ENCODE peak calls at places on chromosomes 4 and X, in ten cellular contexts. One of them, this sample, is unnamed.

GRCh38 chr4:47469951-47470350 is 6.4 kb upstream of the COMMD8 start:
- DNase-seq in glutamatergic neuron: no peak
- DNase-seq in WERI-Rb-1: no peak
- DNase-seq in coronary artery: no peak
- DNase-seq in bronchial epithelial cell: peak; percentile 18
- DNase-seq in brain microvascular endothelial cell: no peak
- DNase-seq in heart right ventricle: no peak
- DNase-seq in Calu3: no peak
- DNase-seq in fibroblast of mammary gland: no peak
- DNase-seq in endothelial cell: no peak
- DNase-seq in this sample: no peak

GRCh38 chr4:71290074-71290473 is 48.7 kb upstream of the SLC4A4 start:
- DNase-seq in glutamatergic neuron: no peak
- DNase-seq in WERI-Rb-1: no peak
- DNase-seq in coronary artery: no peak
- DNase-seq in bronchial epithelial cell: peak; percentile 63
- DNase-seq in brain microvascular endothelial cell: peak; percentile 74
- DNase-seq in heart right ventricle: no peak
- DNase-seq in Calu3: no peak
- DNase-seq in fibroblast of mammary gland: peak; percentile 63
- DNase-seq in endothelial cell: no peak
- DNase-seq in this sample: no peak

GRCh38 chr4:57490520-57490919 is 380.3 kb upstream of the IGFBP7 start:
- DNase-seq in glutamatergic neuron: no peak
- DNase-seq in WERI-Rb-1: no peak
- DNase-seq in coronary artery: no peak
- DNase-seq in bronchial epithelial cell: peak; percentile 4
- DNase-seq in brain microvascular endothelial cell: no peak
- DNase-seq in heart right ventricle: peak; percentile 28
- DNase-seq in Calu3: no peak
- DNase-seq in fibroblast of mammary gland: no peak
- DNase-seq in endothelial cell: no peak
- DNase-seq in this sample: no peak

GRCh38 chr4:37562592-37562991 is 123.6 kb downstream of the RELL1 start:
- DNase-seq in glutamatergic neuron: no peak
- DNase-seq in WERI-Rb-1: no peak
- DNase-seq in coronary artery: no peak
- DNase-seq in bronchial epithelial cell: peak; percentile 93
- DNase-seq in brain microvascular endothelial cell: peak; percentile 34
- DNase-seq in heart right ventricle: no peak
- DNase-seq in Calu3: no peak
- DNase-seq in fibroblast of mammary gland: peak; percentile 55
- DNase-seq in endothelial cell: no peak
- DNase-seq in this sample: no peak

GRCh38 chr4:185700048-185700447 is 111.9 kb downstream of the SORBS2 start:
- DNase-seq in glutamatergic neuron: no peak
- DNase-seq in WERI-Rb-1: no peak
- DNase-seq in coronary artery: no peak
- DNase-seq in bronchial epithelial cell: peak; percentile 42
- DNase-seq in brain microvascular endothelial cell: no peak
- DNase-seq in heart right ventricle: no peak
- DNase-seq in Calu3: no peak
- DNase-seq in fibroblast of mammary gland: peak; percentile 19
- DNase-seq in endothelial cell: no peak
- DNase-seq in this sample: no peak

GRCh38 chr4:188872809-188873208 is 733.6 kb downstream of the TRIML1 start:
- DNase-seq in glutamatergic neuron: no peak
- DNase-seq in WERI-Rb-1: no peak
- DNase-seq in coronary artery: no peak
- DNase-seq in bronchial epithelial cell: no peak
- DNase-seq in brain microvascular endothelial cell: no peak
- DNase-seq in heart right ventricle: no peak
- DNase-seq in Calu3: no peak
- DNase-seq in fibroblast of mammary gland: no peak
- DNase-seq in endothelial cell: no peak
- DNase-seq in this sample: no peak

GRCh38 chr4:154364012-154364863 is 127.4 kb downstream of the DCHS2 start:
- DNase-seq in glutamatergic neuron: no peak
- DNase-seq in WERI-Rb-1: no peak
- DNase-seq in coronary artery: no peak
- DNase-seq in bronchial epithelial cell: no peak
- DNase-seq in brain microvascular endothelial cell: no peak
- DNase-seq in heart right ventricle: no peak
- DNase-seq in Calu3: no peak
- DNase-seq in fibroblast of mammary gland: peak; percentile 24
- DNase-seq in endothelial cell: no peak
- DNase-seq in this sample: no peak

GRCh38 chr4:147539959-147540358 is 59.1 kb downstream of the EDNRA start:
- DNase-seq in glutamatergic neuron: no peak
- DNase-seq in WERI-Rb-1: no peak
- DNase-seq in coronary artery: no peak
- DNase-seq in bronchial epithelial cell: no peak
- DNase-seq in brain microvascular endothelial cell: no peak
- DNase-seq in heart right ventricle: no peak
- DNase-seq in Calu3: no peak
- DNase-seq in fibroblast of mammary gland: no peak
- DNase-seq in endothelial cell: no peak
- DNase-seq in this sample: no peak

GRCh38 chrX:22634751-22635150 is 362.0 kb downstream of the CBLL2 start:
- DNase-seq in glutamatergic neuron: no peak
- DNase-seq in WERI-Rb-1: no peak
- DNase-seq in coronary artery: no peak
- DNase-seq in bronchial epithelial cell: no peak
- DNase-seq in brain microvascular endothelial cell: no peak
- DNase-seq in heart right ventricle: no peak
- DNase-seq in Calu3: no peak
- DNase-seq in fibroblast of mammary gland: no peak
- DNase-seq in endothelial cell: no peak
- DNase-seq in this sample: no peak

GRCh38 chr4:110902500-110902899 is 279.6 kb upstream of the PITX2 start:
- DNase-seq in glutamatergic neuron: no peak
- DNase-seq in WERI-Rb-1: no peak
- DNase-seq in coronary artery: no peak
- DNase-seq in bronchial epithelial cell: peak; percentile 47
- DNase-seq in brain microvascular endothelial cell: no peak
- DNase-seq in heart right ventricle: no peak
- DNase-seq in Calu3: no peak
- DNase-seq in fibroblast of mammary gland: no peak
- DNase-seq in endothelial cell: no peak
- DNase-seq in this sample: no peak

GRCh38 chr4:53490965-53491622 is 100.2 kb downstream of the LNX1 start:
- DNase-seq in glutamatergic neuron: no peak
- DNase-seq in WERI-Rb-1: peak; percentile 11
- DNase-seq in coronary artery: no peak
- DNase-seq in bronchial epithelial cell: peak; percentile 81
- DNase-seq in brain microvascular endothelial cell: peak; percentile 84
- DNase-seq in heart right ventricle: peak; percentile 30
- DNase-seq in Calu3: peak; percentile 22
- DNase-seq in fibroblast of mammary gland: peak; percentile 97
- DNase-seq in endothelial cell: peak; percentile 15
- DNase-seq in this sample: peak; percentile 19

GRCh38 chr4:97911236-97911906 is 231.9 kb downstream of the STPG2 start:
- DNase-seq in glutamatergic neuron: no peak
- DNase-seq in WERI-Rb-1: peak; percentile 10
- DNase-seq in coronary artery: no peak
- DNase-seq in bronchial epithelial cell: no peak
- DNase-seq in brain microvascular endothelial cell: no peak
- DNase-seq in heart right ventricle: no peak
- DNase-seq in Calu3: no peak
- DNase-seq in fibroblast of mammary gland: no peak
- DNase-seq in endothelial cell: no peak
- DNase-seq in this sample: no peak

GRCh38 chr4:153001626-153002025 is 65.5 kb downstream of the FHDC1 start:
- DNase-seq in glutamatergic neuron: no peak
- DNase-seq in WERI-Rb-1: no peak
- DNase-seq in coronary artery: no peak
- DNase-seq in bronchial epithelial cell: no peak
- DNase-seq in brain microvascular endothelial cell: no peak
- DNase-seq in heart right ventricle: no peak
- DNase-seq in Calu3: no peak
- DNase-seq in fibroblast of mammary gland: no peak
- DNase-seq in endothelial cell: no peak
- DNase-seq in this sample: no peak

GRCh38 chr4:159384619-159385018 is 281.7 kb downstream of the RAPGEF2 start:
- DNase-seq in glutamatergic neuron: no peak
- DNase-seq in WERI-Rb-1: no peak
- DNase-seq in coronary artery: no peak
- DNase-seq in bronchial epithelial cell: no peak
- DNase-seq in brain microvascular endothelial cell: no peak
- DNase-seq in heart right ventricle: no peak
- DNase-seq in Calu3: no peak
- DNase-seq in fibroblast of mammary gland: no peak
- DNase-seq in endothelial cell: no peak
- DNase-seq in this sample: no peak
- TF ChIP-seq CTCF in glutamatergic neuron: no peak
- TF ChIP-seq CTCF in WERI-Rb-1: no peak
- TF ChIP-seq CTCF in coronary artery: no peak
- TF ChIP-seq CTCF in bronchial epithelial cell: no peak
- TF ChIP-seq CTCF in brain microvascular endothelial cell: no peak
- TF ChIP-seq CTCF in heart right ventricle: peak; percentile 29
- TF ChIP-seq CTCF in Calu3: no peak
- TF ChIP-seq CTCF in fibroblast of mammary gland: peak; percentile 28
- TF ChIP-seq CTCF in endothelial cell: no peak
- TF ChIP-seq CTCF in this sample: no peak

GRCh38 chr4:12036450-12036849 is 607.8 kb upstream of the HS3ST1 start:
- DNase-seq in glutamatergic neuron: no peak
- DNase-seq in WERI-Rb-1: no peak
- DNase-seq in coronary artery: no peak
- DNase-seq in bronchial epithelial cell: no peak
- DNase-seq in brain microvascular endothelial cell: no peak
- DNase-seq in heart right ventricle: peak; percentile 31
- DNase-seq in Calu3: no peak
- DNase-seq in fibroblast of mammary gland: no peak
- DNase-seq in endothelial cell: no peak
- DNase-seq in this sample: no peak

GRCh38 chr4:12041828-12042227 is 613.1 kb upstream of the HS3ST1 start:
- DNase-seq in glutamatergic neuron: no peak
- DNase-seq in WERI-Rb-1: peak; percentile 42
- DNase-seq in coronary artery: no peak
- DNase-seq in bronchial epithelial cell: no peak
- DNase-seq in brain microvascular endothelial cell: no peak
- DNase-seq in heart right ventricle: no peak
- DNase-seq in Calu3: no peak
- DNase-seq in fibroblast of mammary gland: no peak
- DNase-seq in endothelial cell: no peak
- DNase-seq in this sample: no peak
- TF ChIP-seq CTCF in glutamatergic neuron: peak; percentile 64
- TF ChIP-seq CTCF in WERI-Rb-1: peak; percentile 62
- TF ChIP-seq CTCF in coronary artery: no peak
- TF ChIP-seq CTCF in bronchial epithelial cell: no peak
- TF ChIP-seq CTCF in brain microvascular endothelial cell: no peak
- TF ChIP-seq CTCF in heart right ventricle: peak; percentile 40
- TF ChIP-seq CTCF in Calu3: no peak
- TF ChIP-seq CTCF in fibroblast of mammary gland: peak; percentile 13
- TF ChIP-seq CTCF in endothelial cell: peak; percentile 50
- TF ChIP-seq CTCF in this sample: no peak

DNA sequence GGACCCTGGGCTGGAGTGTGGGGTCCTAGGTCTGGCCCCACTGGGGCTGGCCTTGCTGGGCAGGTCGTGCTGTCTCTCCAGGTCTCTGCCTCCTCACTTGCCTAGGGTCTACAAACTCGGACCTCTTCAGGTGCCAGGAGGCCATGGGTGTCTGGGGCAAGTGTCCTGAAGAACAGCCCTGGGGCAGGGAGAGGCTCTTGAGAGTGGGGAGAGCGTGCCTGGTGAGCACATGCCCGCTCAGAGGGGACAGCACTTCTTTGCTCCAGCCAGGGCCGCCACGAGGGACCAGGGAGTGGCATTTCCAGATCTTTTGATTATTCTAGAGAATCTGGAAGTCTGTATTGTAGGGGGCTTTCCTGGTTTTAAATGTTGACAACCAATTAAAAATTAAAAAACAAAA is 63.7 kb downstream of the SORCS2 start:
- DNase-seq in glutamatergic neuron: no peak
- DNase-seq in WERI-Rb-1: no peak
- DNase-seq in coronary artery: no peak
- DNase-seq in bronchial epithelial cell: no peak
- DNase-seq in brain microvascular endothelial cell: no peak
- DNase-seq in heart right ventricle: no peak
- DNase-seq in Calu3: no peak
- DNase-seq in fibroblast of mammary gland: no peak
- DNase-seq in endothelial cell: no peak
- DNase-seq in this sample: no peak
- TF ChIP-seq CTCF in glutamatergic neuron: no peak
- TF ChIP-seq CTCF in WERI-Rb-1: no peak
- TF ChIP-seq CTCF in coronary artery: no peak
- TF ChIP-seq CTCF in bronchial epithelial cell: no peak
- TF ChIP-seq CTCF in brain microvascular endothelial cell: no peak
- TF ChIP-seq CTCF in heart right ventricle: no peak
- TF ChIP-seq CTCF in Calu3: no peak
- TF ChIP-seq CTCF in fibroblast of mammary gland: no peak
- TF ChIP-seq CTCF in endothelial cell: no peak
- TF ChIP-seq CTCF in this sample: no peak

GRCh38 chr4:176034498-176034897 is 31.1 kb upstream of the WDR17 start:
- DNase-seq in glutamatergic neuron: no peak
- DNase-seq in WERI-Rb-1: peak; percentile 23
- DNase-seq in coronary artery: no peak
- DNase-seq in bronchial epithelial cell: peak; percentile 42
- DNase-seq in brain microvascular endothelial cell: no peak
- DNase-seq in heart right ventricle: peak; percentile 29
- DNase-seq in Calu3: peak; percentile 35
- DNase-seq in fibroblast of mammary gland: peak; percentile 68
- DNase-seq in endothelial cell: peak; percentile 14
- DNase-seq in this sample: no peak
- TF ChIP-seq CTCF in glutamatergic neuron: no peak
- TF ChIP-seq CTCF in WERI-Rb-1: no peak
- TF ChIP-seq CTCF in coronary artery: no peak
- TF ChIP-seq CTCF in bronchial epithelial cell: peak; percentile 1
- TF ChIP-seq CTCF in brain microvascular endothelial cell: no peak
- TF ChIP-seq CTCF in heart right ventricle: peak; percentile 48
- TF ChIP-seq CTCF in Calu3: no peak
- TF ChIP-seq CTCF in fibroblast of mammary gland: peak; percentile 29
- TF ChIP-seq CTCF in endothelial cell: no peak
- TF ChIP-seq CTCF in this sample: no peak

DNA sequence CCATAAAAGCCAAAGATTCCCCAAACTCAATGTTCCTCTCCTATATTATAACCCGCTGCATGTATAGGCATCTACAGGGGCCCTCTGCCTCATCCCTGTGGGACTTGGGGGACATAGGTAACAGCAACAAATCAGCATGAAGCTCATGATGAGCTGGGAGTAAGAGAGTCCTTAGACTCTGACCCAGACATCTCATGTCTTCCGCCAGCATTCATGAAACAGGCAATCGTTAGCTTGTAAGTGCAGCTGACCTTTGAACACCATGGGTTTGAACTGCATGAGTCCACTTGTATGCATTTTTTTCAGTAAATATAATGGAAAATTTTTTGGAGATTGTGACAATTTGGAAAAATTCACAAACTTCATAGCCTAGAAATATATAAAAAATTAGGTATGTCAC is 10.4 kb upstream of the SCOC start:
- DNase-seq in glutamatergic neuron: no peak
- DNase-seq in WERI-Rb-1: no peak
- DNase-seq in coronary artery: no peak
- DNase-seq in bronchial epithelial cell: no peak
- DNase-seq in brain microvascular endothelial cell: no peak
- DNase-seq in heart right ventricle: no peak
- DNase-seq in Calu3: no peak
- DNase-seq in fibroblast of mammary gland: no peak
- DNase-seq in endothelial cell: no peak
- DNase-seq in this sample: no peak
- TF ChIP-seq CTCF in glutamatergic neuron: no peak
- TF ChIP-seq CTCF in WERI-Rb-1: no peak
- TF ChIP-seq CTCF in coronary artery: no peak
- TF ChIP-seq CTCF in bronchial epithelial cell: no peak
- TF ChIP-seq CTCF in brain microvascular endothelial cell: no peak
- TF ChIP-seq CTCF in heart right ventricle: no peak
- TF ChIP-seq CTCF in Calu3: no peak
- TF ChIP-seq CTCF in fibroblast of mammary gland: no peak
- TF ChIP-seq CTCF in endothelial cell: no peak
- TF ChIP-seq CTCF in this sample: no peak

This sample was measured in GM20000.